ENCODE peak calls at places on chromosome 16, in five cellular contexts. One of them, this sample, is unnamed.

GRCh38 chr16:22007159-22007508 is 777 bp upstream of the MOSMO start:
- DNase-seq in mammary epithelial cell: no peak
- DNase-seq in breast epithelium: no peak
- DNase-seq in sigmoid colon: no peak
- DNase-seq in PC-3: no peak
- DNase-seq in this sample: no peak

GRCh38 chr16:17364319-17365210 is 106.2 kb downstream of the XYLT1 start:
- DNase-seq in mammary epithelial cell: peak; percentile 72
- DNase-seq in PC-3: no peak
- DNase-seq in breast epithelium: no peak
- DNase-seq in sigmoid colon: no peak
- DNase-seq in this sample: no peak

GRCh38 chr16:9054460-9054859 is 37.0 kb upstream of the HAPSTR1 start:
- DNase-seq in PC-3: no peak
- DNase-seq in sigmoid colon: no peak
- DNase-seq in mammary epithelial cell: no peak
- DNase-seq in breast epithelium: no peak
- DNase-seq in this sample: no peak

GRCh38 chr16:15993946-15994665 is 44.7 kb downstream of the ABCC1 start:
- DNase-seq in sigmoid colon: no peak
- DNase-seq in PC-3: no peak
- DNase-seq in mammary epithelial cell: no peak
- DNase-seq in breast epithelium: no peak
- DNase-seq in this sample: no peak

GRCh38 chr16:21167929-21168602 is 9.6 kb downstream of the LDAF1 start:
- DNase-seq in sigmoid colon: no peak
- DNase-seq in mammary epithelial cell: no peak
- DNase-seq in PC-3: no peak
- DNase-seq in breast epithelium: no peak
- DNase-seq in this sample: peak; percentile 10

GRCh38 chr16:10308305-10309193 is 77.3 kb upstream of the ATF7IP2 start:
- DNase-seq in sigmoid colon: no peak
- DNase-seq in breast epithelium: peak; percentile 38
- DNase-seq in mammary epithelial cell: peak; percentile 99
- DNase-seq in PC-3: no peak
- DNase-seq in this sample: no peak

GRCh38 chr16:89561195-89562026 is 929 bp downstream of the RPL13 start:
- DNase-seq in breast epithelium: no peak
- DNase-seq in sigmoid colon: no peak
- DNase-seq in PC-3: no peak
- DNase-seq in mammary epithelial cell: no peak
- DNase-seq in this sample: peak; percentile 25

GRCh38 chr16:80526418-80527061 is 14.3 kb upstream of the DYNLRB2 start:
- DNase-seq in sigmoid colon: no peak
- DNase-seq in PC-3: peak; percentile 71
- DNase-seq in breast epithelium: no peak
- DNase-seq in mammary epithelial cell: peak; percentile 43
- DNase-seq in this sample: peak; percentile 49

GRCh38 chr16:10688291-10688690 is 6.4 kb downstream of the TEKT5 start:
- DNase-seq in sigmoid colon: no peak
- DNase-seq in PC-3: peak; percentile 33
- DNase-seq in breast epithelium: peak; percentile 30
- DNase-seq in mammary epithelial cell: no peak
- DNase-seq in this sample: no peak

GRCh38 chr16:8905168-8905762 is 23.1 kb downstream of the LITAFD start:
- DNase-seq in breast epithelium: no peak
- DNase-seq in PC-3: peak; percentile 29
- DNase-seq in mammary epithelial cell: no peak
- DNase-seq in sigmoid colon: no peak
- DNase-seq in this sample: peak; percentile 20

GRCh38 chr16:85072947-85073346 is 39.3 kb downstream of the CIBAR2 start:
- DNase-seq in sigmoid colon: peak; percentile 83
- DNase-seq in breast epithelium: no peak
- DNase-seq in PC-3: no peak
- DNase-seq in mammary epithelial cell: peak; percentile 17
- DNase-seq in this sample: no peak

GRCh38 chr16:1917056-1917664 is 1.1 kb downstream of the HS3ST6 start:
- DNase-seq in PC-3: no peak
- DNase-seq in breast epithelium: no peak
- DNase-seq in mammary epithelial cell: no peak
- DNase-seq in sigmoid colon: no peak
- DNase-seq in this sample: no peak

GRCh38 chr16:17607624-17608023 is 136.9 kb upstream of the XYLT1 start:
- DNase-seq in mammary epithelial cell: no peak
- DNase-seq in sigmoid colon: no peak
- DNase-seq in breast epithelium: no peak
- DNase-seq in PC-3: no peak
- DNase-seq in this sample: no peak

GRCh38 chr16:10754941-10755340 is 11.3 kb downstream of the NUBP1 start:
- DNase-seq in breast epithelium: no peak
- DNase-seq in mammary epithelial cell: peak; percentile 69
- DNase-seq in PC-3: peak; percentile 71
- DNase-seq in sigmoid colon: no peak
- DNase-seq in this sample: no peak

GRCh38 chr16:23835390-23836077 is at the start of gene PRKCB:
- DNase-seq in mammary epithelial cell: peak; percentile 47
- DNase-seq in sigmoid colon: peak; percentile 89
- DNase-seq in breast epithelium: peak; percentile 43
- DNase-seq in PC-3: no peak
- DNase-seq in this sample: peak; percentile 49

GRCh38 chr16:3175157-3176153 is 12.5 kb upstream of the OR1F1 start:
- DNase-seq in PC-3: peak; percentile 63
- DNase-seq in breast epithelium: no peak
- DNase-seq in mammary epithelial cell: peak; percentile 78
- DNase-seq in sigmoid colon: peak; percentile 50
- DNase-seq in this sample: peak; percentile 75

GRCh38 chr16:3173892-3174617 is 13.9 kb upstream of the OR1F1 start:
- DNase-seq in sigmoid colon: peak; percentile 48
- DNase-seq in breast epithelium: no peak
- DNase-seq in PC-3: peak; percentile 49
- DNase-seq in mammary epithelial cell: peak; percentile 46
- DNase-seq in this sample: peak; percentile 89

GRCh38 chr16:3171181-3171854 is 16.7 kb upstream of the OR1F1 start:
- DNase-seq in sigmoid colon: peak; percentile 52
- DNase-seq in mammary epithelial cell: no peak
- DNase-seq in PC-3: no peak
- DNase-seq in breast epithelium: no peak
- DNase-seq in this sample: no peak

GRCh38 chr16:3171855-3172593 is 16.0 kb upstream of the OR1F1 start:
- DNase-seq in breast epithelium: no peak
- DNase-seq in mammary epithelial cell: peak; percentile 84
- DNase-seq in sigmoid colon: peak; percentile 51
- DNase-seq in PC-3: no peak
- DNase-seq in this sample: peak; percentile 66

DNA sequence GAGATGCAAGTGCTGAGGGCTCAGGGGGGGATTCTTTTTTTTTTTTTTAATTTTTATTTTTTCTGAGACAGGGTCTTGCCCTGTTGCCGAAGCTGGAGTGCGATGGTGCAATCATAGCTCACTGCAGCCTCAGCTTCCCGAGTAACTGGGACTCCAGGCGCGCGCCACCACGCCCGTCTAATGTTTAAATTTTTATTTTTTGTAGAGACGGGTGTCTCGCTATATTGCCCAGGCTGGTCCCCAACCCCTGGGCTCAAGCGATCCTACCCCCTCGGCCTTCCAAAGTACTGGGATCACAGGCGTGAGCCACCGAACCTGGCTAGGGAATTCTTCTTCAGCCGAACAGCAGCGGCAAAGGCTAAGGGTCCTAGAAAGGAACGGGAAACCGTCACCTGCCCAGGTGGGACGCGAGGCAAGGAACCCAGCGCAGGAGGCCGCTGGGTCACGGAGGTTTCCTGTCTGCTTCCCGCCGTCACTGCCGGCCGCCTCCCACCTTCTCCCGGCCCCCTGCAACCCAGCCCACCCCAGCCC is 13.3 kb upstream of the OR1F1 start:
- DNase-seq in breast epithelium: no peak
- DNase-seq in mammary epithelial cell: no peak
- DNase-seq in sigmoid colon: peak; percentile 36
- DNase-seq in PC-3: no peak
- DNase-seq in this sample: no peak
- H3K4me3 ChIP-seq in breast epithelium: no peak overlapping the region
- H3K4me3 ChIP-seq in mammary epithelial cell: peak overlapping the region; percentile 41
- H3K4me3 ChIP-seq in sigmoid colon: no peak overlapping the region
- H3K4me3 ChIP-seq in PC-3: peak overlapping the region; percentile 68
- H3K4me3 ChIP-seq in this sample: no peak overlapping the region

DNA sequence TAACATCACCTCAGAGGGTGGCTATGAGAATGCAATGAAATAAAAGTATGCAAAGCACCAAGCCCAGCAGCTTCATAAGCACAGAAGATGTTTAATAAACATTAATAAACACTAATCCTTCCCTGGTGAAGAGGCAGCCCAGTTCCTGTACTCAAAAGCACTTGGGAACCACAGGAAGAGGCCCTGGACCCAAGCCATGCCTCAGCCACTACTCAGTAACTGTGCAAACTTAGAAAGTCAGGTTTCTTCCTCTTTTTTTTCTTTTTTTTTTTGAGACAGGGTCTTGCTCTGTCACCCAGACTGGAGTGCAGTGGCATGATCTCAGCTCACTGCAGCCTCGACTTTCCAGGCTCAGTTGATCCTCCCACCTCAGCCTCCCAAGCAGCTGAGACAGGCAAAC is 5.3 kb downstream of the ARHGAP17 start:
- DNase-seq in breast epithelium: no peak
- DNase-seq in mammary epithelial cell: no peak
- DNase-seq in sigmoid colon: no peak
- DNase-seq in PC-3: no peak
- DNase-seq in this sample: no peak
- H3K4me1 ChIP-seq in breast epithelium: no peaks in the 10 kb centered on the region
- H3K4me1 ChIP-seq in mammary epithelial cell: peaks cover 23% of the 10 kb centered on the region
- H3K4me1 ChIP-seq in sigmoid colon: peaks cover 77% of the 10 kb centered on the region
- H3K4me1 ChIP-seq in PC-3: peaks cover 49% of the 10 kb centered on the region
- H3K4me1 ChIP-seq in this sample: no peaks in the 10 kb centered on the region

GRCh38 chr16:70724146-70725023 is 38.5 kb upstream of the MTSS2 start:
- DNase-seq in breast epithelium: no peak
- DNase-seq in mammary epithelial cell: no peak
- DNase-seq in sigmoid colon: no peak
- DNase-seq in PC-3: no peak
- DNase-seq in this sample: no peak
- H3K4me3 ChIP-seq in breast epithelium: no peak overlapping the region
- H3K4me3 ChIP-seq in mammary epithelial cell: no peak overlapping the region
- H3K4me3 ChIP-seq in sigmoid colon: no peak overlapping the region
- H3K4me3 ChIP-seq in PC-3: no peak overlapping the region
- H3K4me3 ChIP-seq in this sample: no peak overlapping the region

GRCh38 chr16:336269-336668 is 16.3 kb downstream of the AXIN1 start:
- DNase-seq in PC-3: no peak
- DNase-seq in mammary epithelial cell: no peak
- DNase-seq in breast epithelium: no peak
- DNase-seq in sigmoid colon: no peak
- DNase-seq in this sample: no peak

GRCh38 chr16:337437-337836 is 15.1 kb downstream of the AXIN1 start:
- DNase-seq in mammary epithelial cell: no peak
- DNase-seq in breast epithelium: no peak
- DNase-seq in PC-3: no peak
- DNase-seq in sigmoid colon: no peak
- DNase-seq in this sample: no peak

GRCh38 chr16:337975-338575 is 14.4 kb downstream of the AXIN1 start:
- DNase-seq in mammary epithelial cell: no peak
- DNase-seq in breast epithelium: no peak
- DNase-seq in PC-3: no peak
- DNase-seq in sigmoid colon: no peak
- DNase-seq in this sample: no peak

GRCh38 chr16:330746-331145 is 21.8 kb downstream of the AXIN1 start:
- DNase-seq in breast epithelium: no peak
- DNase-seq in sigmoid colon: no peak
- DNase-seq in mammary epithelial cell: no peak
- DNase-seq in PC-3: no peak
- DNase-seq in this sample: peak; percentile 14

DNA sequence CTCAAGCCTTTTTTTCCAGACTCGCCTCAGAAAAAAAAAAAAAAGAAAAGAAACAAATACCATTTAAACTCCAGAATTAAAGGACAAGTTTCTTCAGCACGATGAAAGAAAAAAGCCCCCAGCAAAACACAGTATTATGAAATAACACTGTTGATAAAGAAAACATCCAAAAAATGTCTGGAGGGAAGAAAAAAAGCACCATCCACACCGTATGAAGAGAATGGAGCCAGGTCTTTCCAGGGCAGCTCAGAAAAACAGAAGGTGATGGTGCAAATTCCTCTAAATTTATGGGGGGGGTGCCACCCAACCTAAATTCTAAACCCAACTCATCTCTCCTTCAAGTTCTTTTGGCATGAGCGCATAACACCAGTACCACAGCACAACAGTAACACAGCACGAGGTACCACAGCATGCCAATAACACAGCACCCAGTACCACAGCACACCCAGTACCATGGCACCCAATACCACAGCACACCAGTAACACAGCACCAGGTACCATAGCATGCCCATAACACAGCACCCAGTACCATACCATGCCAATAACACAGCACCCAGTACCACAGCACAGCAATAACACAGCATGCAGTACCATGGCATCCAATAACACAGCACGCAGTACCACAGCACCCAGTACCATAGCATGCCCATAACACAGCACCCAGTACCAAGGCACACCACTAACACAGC is 19.0 kb downstream of the AXIN1 start:
- DNase-seq in breast epithelium: no peak
- DNase-seq in mammary epithelial cell: no peak
- DNase-seq in sigmoid colon: no peak
- DNase-seq in PC-3: no peak
- DNase-seq in this sample: no peak
- H3K4me1 ChIP-seq in breast epithelium: no peaks in the 10 kb centered on the region
- H3K4me1 ChIP-seq in mammary epithelial cell: peaks cover 3% of the 10 kb centered on the region
- H3K4me1 ChIP-seq in sigmoid colon: peaks cover 7% of the 10 kb centered on the region
- H3K4me1 ChIP-seq in PC-3: peaks cover 2% of the 10 kb centered on the region
- H3K4me1 ChIP-seq in this sample: peaks cover 25% of the 10 kb centered on the region